ENCODE peak calls at places on chromosomes 12 and 14, in nine cellular contexts. One of them, this sample, is unnamed.

GRCh38 chr14:25136811-25137210 is 86.9 kb upstream of the STXBP6 start:
- DNase-seq in IMR-90: no peak
- DNase-seq in nephron progenitor cell: no peak
- DNase-seq in glutamatergic neuron: no peak
- DNase-seq in uterus: no peak
- DNase-seq in osteocyte: no peak
- DNase-seq in mammary epithelial cell: no peak
- DNase-seq in right atrium auricular region: no peak
- DNase-seq in lower leg skin: no peak
- DNase-seq in this sample: no peak

GRCh38 chr14:50778757-50779483 is 52.0 kb downstream of the NIN start:
- DNase-seq in right atrium auricular region: no peak
- DNase-seq in mammary epithelial cell: peak
- DNase-seq in lower leg skin: no peak
- DNase-seq in osteocyte: no peak
- DNase-seq in IMR-90: peak
- DNase-seq in glutamatergic neuron: no peak
- DNase-seq in nephron progenitor cell: no peak
- DNase-seq in uterus: no peak
- DNase-seq in this sample: no peak

GRCh38 chr12:76680940-76681339 is 83.0 kb upstream of the ZDHHC17 start:
- DNase-seq in uterus: no peak
- DNase-seq in IMR-90: peak
- DNase-seq in nephron progenitor cell: no peak
- DNase-seq in lower leg skin: no peak
- DNase-seq in osteocyte: no peak
- DNase-seq in mammary epithelial cell: no peak
- DNase-seq in right atrium auricular region: no peak
- DNase-seq in glutamatergic neuron: no peak
- DNase-seq in this sample: no peak

GRCh38 chr12:3542911-3543310 is 51.9 kb downstream of the PRMT8 start:
- DNase-seq in right atrium auricular region: no peak
- DNase-seq in osteocyte: no peak
- DNase-seq in mammary epithelial cell: no peak
- DNase-seq in uterus: no peak
- DNase-seq in IMR-90: peak
- DNase-seq in nephron progenitor cell: no peak
- DNase-seq in lower leg skin: peak
- DNase-seq in glutamatergic neuron: no peak
- DNase-seq in this sample: no peak

GRCh38 chr12:4307593-4308333 is 13.2 kb upstream of the TIGAR start:
- DNase-seq in uterus: peak
- DNase-seq in nephron progenitor cell: peak
- DNase-seq in glutamatergic neuron: peak
- DNase-seq in osteocyte: peak
- DNase-seq in right atrium auricular region: peak
- DNase-seq in mammary epithelial cell: peak
- DNase-seq in lower leg skin: peak
- DNase-seq in IMR-90: peak
- DNase-seq in this sample: peak

GRCh38 chr12:92987362-92987761 is 58.3 kb upstream of the EEA1 start:
- DNase-seq in nephron progenitor cell: peak
- DNase-seq in lower leg skin: no peak
- DNase-seq in IMR-90: peak
- DNase-seq in right atrium auricular region: no peak
- DNase-seq in uterus: no peak
- DNase-seq in mammary epithelial cell: peak
- DNase-seq in osteocyte: no peak
- DNase-seq in glutamatergic neuron: no peak
- DNase-seq in this sample: peak

GRCh38 chr14:60327447-60328331 is 78.7 kb downstream of the PPM1A start:
- DNase-seq in glutamatergic neuron: peak
- DNase-seq in uterus: no peak
- DNase-seq in right atrium auricular region: no peak
- DNase-seq in IMR-90: peak
- DNase-seq in osteocyte: no peak
- DNase-seq in lower leg skin: no peak
- DNase-seq in mammary epithelial cell: no peak
- DNase-seq in nephron progenitor cell: peak
- DNase-seq in this sample: peak

GRCh38 chr14:91745329-91745728 is 13.4 kb upstream of the CATSPERB start:
- DNase-seq in osteocyte: no peak
- DNase-seq in nephron progenitor cell: no peak
- DNase-seq in IMR-90: no peak
- DNase-seq in lower leg skin: no peak
- DNase-seq in right atrium auricular region: no peak
- DNase-seq in glutamatergic neuron: no peak
- DNase-seq in mammary epithelial cell: peak
- DNase-seq in uterus: no peak
- DNase-seq in this sample: no peak

DNA sequence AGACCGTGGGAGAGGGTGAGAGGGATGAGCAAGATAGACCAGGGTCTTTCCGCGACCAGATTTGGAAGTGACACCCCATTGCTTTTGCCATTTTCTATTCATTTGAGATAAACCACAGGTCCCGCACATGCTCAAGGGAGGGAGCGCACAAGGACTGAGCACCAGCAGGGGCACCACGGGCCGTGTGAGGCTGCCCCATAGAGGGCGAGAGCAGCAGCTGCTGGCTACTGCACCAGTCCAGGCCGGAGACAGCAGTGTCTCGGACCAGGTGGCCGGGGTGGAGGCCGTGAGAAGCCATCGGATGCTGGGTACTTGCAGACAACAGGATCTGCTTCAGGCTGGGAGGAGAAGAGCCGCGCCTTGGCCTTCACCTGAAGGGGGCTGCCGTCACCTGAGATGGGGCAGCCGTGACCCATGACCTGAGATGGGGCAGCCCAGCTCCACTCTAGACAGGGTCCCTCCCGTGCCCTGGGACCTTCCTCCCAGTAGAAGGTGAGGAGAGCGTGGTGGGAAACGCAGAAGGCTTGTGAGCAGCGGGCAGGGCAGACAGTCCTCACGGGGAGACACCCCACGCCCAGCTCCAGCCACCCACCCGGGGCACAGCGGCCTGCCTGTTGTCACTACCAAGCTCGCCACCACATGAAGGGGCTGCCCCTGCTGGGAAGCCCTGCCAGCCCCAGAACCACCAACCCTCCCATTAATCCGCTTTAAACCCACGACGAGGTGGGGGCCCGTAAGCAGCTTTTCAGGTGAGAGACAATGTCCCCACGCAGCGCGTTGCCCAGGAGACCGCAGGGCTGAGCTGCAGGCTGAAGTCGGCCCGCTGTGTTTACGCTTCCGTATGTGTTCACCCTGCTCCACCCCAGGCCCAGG is 61.7 kb upstream of the FBRSL1 start:
- DNase-seq in lower leg skin: no peak
- DNase-seq in uterus: no peak
- DNase-seq in osteocyte: no peak
- DNase-seq in mammary epithelial cell: no peak
- DNase-seq in nephron progenitor cell: no peak
- DNase-seq in IMR-90: no peak
- DNase-seq in right atrium auricular region: no peak
- DNase-seq in glutamatergic neuron: peak
- DNase-seq in this sample: no peak
- TF ChIP-seq CTCF in lower leg skin: no peak
- TF ChIP-seq CTCF in uterus: no peak
- TF ChIP-seq CTCF in osteocyte: no peak
- TF ChIP-seq CTCF in mammary epithelial cell: no peak
- TF ChIP-seq CTCF in nephron progenitor cell: no peak
- TF ChIP-seq CTCF in IMR-90: no peak
- TF ChIP-seq CTCF in right atrium auricular region: no peak
- TF ChIP-seq CTCF in glutamatergic neuron: no peak
- TF ChIP-seq CTCF in this sample: no peak

GRCh38 chr12:74370608-74371216 is 166.9 kb upstream of the ATXN7L3B start:
- DNase-seq in nephron progenitor cell: no peak
- DNase-seq in lower leg skin: no peak
- DNase-seq in right atrium auricular region: no peak
- DNase-seq in IMR-90: no peak
- DNase-seq in glutamatergic neuron: no peak
- DNase-seq in osteocyte: no peak
- DNase-seq in mammary epithelial cell: no peak
- DNase-seq in uterus: no peak
- DNase-seq in this sample: no peak

DNA sequence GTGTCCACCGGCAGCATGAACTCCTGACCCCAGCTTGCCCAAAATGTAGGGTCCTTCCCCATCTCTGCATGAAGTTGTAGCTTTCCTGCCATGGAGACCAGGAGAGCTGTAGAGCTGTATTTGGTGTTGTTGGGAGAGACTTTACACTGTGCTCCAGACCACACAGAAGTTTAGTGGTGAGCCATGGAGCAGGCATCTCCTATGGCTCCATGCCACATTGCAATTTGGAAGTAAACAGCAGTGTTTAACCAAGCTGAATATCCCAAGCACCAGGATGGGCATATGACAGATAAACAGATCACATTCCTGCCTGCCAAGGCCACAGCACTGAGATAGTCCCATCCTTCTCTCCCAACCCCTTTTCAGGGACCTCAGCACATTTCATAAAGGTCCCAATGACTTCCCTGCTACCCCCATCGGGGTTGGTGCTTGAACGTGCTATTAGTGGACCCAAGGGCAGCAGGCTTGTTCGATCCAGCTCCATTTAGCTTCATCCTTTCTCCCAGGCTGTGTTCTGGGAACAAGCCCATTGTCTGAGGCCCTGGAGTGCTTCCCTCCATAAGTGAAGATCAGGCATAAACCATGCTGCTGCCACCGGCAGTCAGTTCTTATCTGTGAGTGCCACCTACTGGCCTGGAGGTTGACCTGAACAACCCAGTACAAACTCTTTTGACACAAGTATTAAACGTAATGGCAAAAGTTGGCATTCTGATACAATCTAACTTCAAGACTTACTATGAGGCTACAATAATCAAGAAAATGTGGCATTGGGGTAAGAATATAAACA is 172.3 kb upstream of the ATXN7L3B start:
- DNase-seq in right atrium auricular region: no peak
- DNase-seq in mammary epithelial cell: peak
- DNase-seq in osteocyte: no peak
- DNase-seq in IMR-90: peak
- DNase-seq in lower leg skin: no peak
- DNase-seq in glutamatergic neuron: peak
- DNase-seq in uterus: no peak
- DNase-seq in nephron progenitor cell: peak
- DNase-seq in this sample: peak
- TF ChIP-seq CTCF in right atrium auricular region: no peak
- TF ChIP-seq CTCF in mammary epithelial cell: peak
- TF ChIP-seq CTCF in osteocyte: peak
- TF ChIP-seq CTCF in IMR-90: peak
- TF ChIP-seq CTCF in lower leg skin: no peak
- TF ChIP-seq CTCF in glutamatergic neuron: no peak
- TF ChIP-seq CTCF in uterus: no peak
- TF ChIP-seq CTCF in nephron progenitor cell: no peak
- TF ChIP-seq CTCF in this sample: peak

GRCh38 chr12:115918763-115919162 is 358.7 kb downstream of the MED13L start:
- DNase-seq in right atrium auricular region: peak
- DNase-seq in mammary epithelial cell: no peak
- DNase-seq in glutamatergic neuron: no peak
- DNase-seq in osteocyte: no peak
- DNase-seq in lower leg skin: no peak
- DNase-seq in uterus: no peak
- DNase-seq in nephron progenitor cell: no peak
- DNase-seq in IMR-90: no peak
- DNase-seq in this sample: no peak

GRCh38 chr12:115923851-115924250 is 353.6 kb downstream of the MED13L start:
- DNase-seq in IMR-90: no peak
- DNase-seq in lower leg skin: peak
- DNase-seq in mammary epithelial cell: no peak
- DNase-seq in uterus: no peak
- DNase-seq in right atrium auricular region: peak
- DNase-seq in glutamatergic neuron: no peak
- DNase-seq in nephron progenitor cell: no peak
- DNase-seq in osteocyte: no peak
- DNase-seq in this sample: no peak

GRCh38 chr12:115926037-115926670 is 351.3 kb downstream of the MED13L start:
- DNase-seq in osteocyte: no peak
- DNase-seq in mammary epithelial cell: no peak
- DNase-seq in uterus: no peak
- DNase-seq in glutamatergic neuron: no peak
- DNase-seq in lower leg skin: peak
- DNase-seq in IMR-90: no peak
- DNase-seq in nephron progenitor cell: no peak
- DNase-seq in right atrium auricular region: no peak
- DNase-seq in this sample: no peak

GRCh38 chr12:115920395-115921183 is 356.9 kb downstream of the MED13L start:
- DNase-seq in lower leg skin: no peak
- DNase-seq in uterus: no peak
- DNase-seq in right atrium auricular region: peak
- DNase-seq in osteocyte: no peak
- DNase-seq in nephron progenitor cell: no peak
- DNase-seq in glutamatergic neuron: no peak
- DNase-seq in mammary epithelial cell: no peak
- DNase-seq in IMR-90: peak
- DNase-seq in this sample: no peak

GRCh38 chr12:115922952-115923564 is 354.4 kb downstream of the MED13L start:
- DNase-seq in uterus: no peak
- DNase-seq in right atrium auricular region: peak
- DNase-seq in lower leg skin: peak
- DNase-seq in glutamatergic neuron: no peak
- DNase-seq in nephron progenitor cell: no peak
- DNase-seq in mammary epithelial cell: no peak
- DNase-seq in osteocyte: no peak
- DNase-seq in IMR-90: no peak
- DNase-seq in this sample: no peak
- TF ChIP-seq CTCF in uterus: no peak
- TF ChIP-seq CTCF in right atrium auricular region: no peak
- TF ChIP-seq CTCF in lower leg skin: no peak
- TF ChIP-seq CTCF in glutamatergic neuron: peak
- TF ChIP-seq CTCF in nephron progenitor cell: no peak
- TF ChIP-seq CTCF in mammary epithelial cell: peak
- TF ChIP-seq CTCF in osteocyte: no peak
- TF ChIP-seq CTCF in IMR-90: peak
- TF ChIP-seq CTCF in this sample: peak

GRCh38 chr12:27970391-27970980 is 2.0 kb downstream of the PTHLH start:
- DNase-seq in mammary epithelial cell: peak
- DNase-seq in right atrium auricular region: no peak
- DNase-seq in nephron progenitor cell: peak
- DNase-seq in IMR-90: peak
- DNase-seq in uterus: peak
- DNase-seq in lower leg skin: no peak
- DNase-seq in glutamatergic neuron: peak
- DNase-seq in osteocyte: no peak
- DNase-seq in this sample: peak

GRCh38 chr12:27967551-27968054 is 4.9 kb downstream of the PTHLH start:
- DNase-seq in osteocyte: no peak
- DNase-seq in uterus: no peak
- DNase-seq in mammary epithelial cell: no peak
- DNase-seq in glutamatergic neuron: no peak
- DNase-seq in nephron progenitor cell: no peak
- DNase-seq in right atrium auricular region: no peak
- DNase-seq in lower leg skin: no peak
- DNase-seq in IMR-90: peak
- DNase-seq in this sample: no peak

GRCh38 chr12:27970981-27971489 is 1.5 kb downstream of the PTHLH start:
- DNase-seq in osteocyte: no peak
- DNase-seq in glutamatergic neuron: no peak
- DNase-seq in right atrium auricular region: no peak
- DNase-seq in mammary epithelial cell: no peak
- DNase-seq in IMR-90: no peak
- DNase-seq in uterus: no peak
- DNase-seq in lower leg skin: no peak
- DNase-seq in nephron progenitor cell: peak
- DNase-seq in this sample: no peak

GRCh38 chr12:27969901-27970390 is 2.6 kb downstream of the PTHLH start:
- DNase-seq in right atrium auricular region: no peak
- DNase-seq in nephron progenitor cell: peak
- DNase-seq in IMR-90: peak
- DNase-seq in mammary epithelial cell: peak
- DNase-seq in lower leg skin: peak
- DNase-seq in glutamatergic neuron: peak
- DNase-seq in uterus: peak
- DNase-seq in osteocyte: peak
- DNase-seq in this sample: peak

GRCh38 chr12:27969011-27969900 is 3.3 kb downstream of the PTHLH start:
- DNase-seq in mammary epithelial cell: no peak
- DNase-seq in osteocyte: no peak
- DNase-seq in uterus: peak
- DNase-seq in IMR-90: peak
- DNase-seq in right atrium auricular region: no peak
- DNase-seq in nephron progenitor cell: peak
- DNase-seq in lower leg skin: no peak
- DNase-seq in glutamatergic neuron: peak
- DNase-seq in this sample: peak
- TF ChIP-seq CTCF in mammary epithelial cell: peak
- TF ChIP-seq CTCF in osteocyte: peak
- TF ChIP-seq CTCF in uterus: no peak
- TF ChIP-seq CTCF in IMR-90: peak
- TF ChIP-seq CTCF in right atrium auricular region: no peak
- TF ChIP-seq CTCF in nephron progenitor cell: no peak
- TF ChIP-seq CTCF in lower leg skin: no peak
- TF ChIP-seq CTCF in glutamatergic neuron: no peak
- TF ChIP-seq CTCF in this sample: no peak